ENCODE peak calls at places on chromosomes 4 and X, in six cellular contexts. F is IMR-90, R is tibial nerve, L is adrenal gland, J is uterus, B is vagina. S is an unnamed sample.

GRCh38 chrX:39728025-39728424 is 369.7 kb downstream of the BCOR start:
- DNase-seq in R (no peak), J (peak), F (peak), L (no peak), B (no peak), S (peak)

GRCh38 chrX:135632353-135632752 is 81.1 kb upstream of the CT45A1 start:
- DNase-seq in B (no peak), J (no peak), L (no peak), F (no peak), R (no peak), S (no peak)

GRCh38 chr4:80610845-80611244 is 275.3 kb downstream of the CFAP299 start:
- DNase-seq in B (no peak), F (peak), L (no peak), J (no peak), R (no peak), S (no peak)

GRCh38 chr4:31613946-31614623 is 893.9 kb downstream of the PCDH7 start:
- DNase-seq in F (no peak), L (no peak), J (no peak), R (no peak), B (no peak), S (no peak)

GRCh38 chr4:118774321-118774720 is 61.6 kb downstream of the SEC24D start:
- DNase-seq in L (no peak), F (no peak), B (no peak), J (no peak), R (no peak), S (no peak)

GRCh38 chr4:5424211-5424610 is 284.1 kb downstream of the EVC2 start:
- DNase-seq in B (peak), L (no peak), J (no peak), F (no peak), R (no peak), S (no peak)

GRCh38 chrX:65516756-65517155 is 17.8 kb downstream of the LAS1L start:
- DNase-seq in J (no peak), F (no peak), B (no peak), R (no peak), L (no peak), S (no peak)

GRCh38 chr4:90443231-90443630 is 316.0 kb downstream of the CCSER1 start:
- DNase-seq in B (no peak), F (no peak), J (no peak), L (no peak), R (no peak), S (no peak)

GRCh38 chr4:17968721-17969120 is 52.8 kb downstream of the LCORL start:
- DNase-seq in B (no peak), F (no peak), J (no peak), L (no peak), R (no peak), S (no peak)

GRCh38 chrX:83593634-83594294 is 85.7 kb downstream of the POU3F4 start:
- DNase-seq in J (no peak), F (no peak), B (no peak), L (no peak), R (no peak), S (no peak)

GRCh38 chrX:101417981-101418841 is 10.2 kb downstream of the HNRNPH2 start:
- DNase-seq in J (peak), F (no peak), R (peak), L (peak), B (no peak), S (peak)

GRCh38 chr4:6373541-6374410 is 98.6 kb downstream of the PPP2R2C start:
- DNase-seq in L (no peak), J (no peak), B (no peak), R (no peak), F (no peak), S (no peak)

GRCh38 chr4:125849869-125850268 is 535.1 kb downstream of the FAT4 start:
- DNase-seq in J (no peak), L (no peak), R (no peak), B (no peak), F (peak), S (no peak)

GRCh38 chr4:123871351-123871750 is 474.8 kb downstream of the SPRY1 start:
- DNase-seq in B (no peak), J (no peak), F (no peak), R (no peak), L (no peak), S (no peak)

GRCh38 chrX:48520455-48520854 is 1.2 kb upstream of the EBP start:
- DNase-seq in F (no peak), B (no peak), J (no peak), R (no peak), L (no peak), S (no peak)

GRCh38 chr4:129336457-129336856 is 240.5 kb downstream of the C4orf33 start:
- DNase-seq in J (no peak), B (no peak), L (no peak), R (no peak), F (no peak), S (no peak)

DNA sequence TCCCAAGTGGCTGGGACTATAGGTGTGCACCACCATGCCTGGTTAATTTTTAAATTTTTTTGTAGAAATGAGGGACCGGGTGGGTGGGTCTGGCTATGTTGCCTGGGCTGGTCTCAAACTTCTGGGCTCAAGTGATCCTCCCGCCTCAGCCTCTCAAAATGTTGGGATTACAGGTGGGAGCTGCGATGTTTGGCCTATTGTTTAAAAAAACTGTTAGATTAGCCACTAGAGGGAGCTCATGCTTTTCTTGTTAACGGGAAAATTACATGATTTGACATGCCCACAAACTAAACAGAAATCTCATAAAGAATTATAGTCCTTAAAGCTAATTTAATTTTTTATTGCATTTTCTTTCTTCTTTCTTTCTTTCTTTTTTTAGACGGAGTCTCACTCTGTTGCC is 5.0 kb upstream of the SDAD1 start:
- DNase-seq in F (peak), L (no peak), B (no peak), J (no peak), R (no peak), S (no peak)
- TF ChIP-seq CTCF in F (peak), L (peak), B (peak), J (peak), R (peak), S (no peak)

GRCh38 chr4:82744284-82744963 is 54.2 kb downstream of the SCD5 start:
- DNase-seq in F (no peak), R (no peak), B (no peak), J (no peak), L (no peak), S (peak)

GRCh38 chr4:82748781-82749504 is 49.7 kb downstream of the SCD5 start:
- DNase-seq in B (no peak), F (peak), J (no peak), L (no peak), R (no peak), S (no peak)

GRCh38 chr4:82748176-82748575 is 50.4 kb downstream of the SCD5 start:
- DNase-seq in R (no peak), L (no peak), B (no peak), F (peak), J (no peak), S (no peak)

GRCh38 chr4:82745173-82745842 is 53.3 kb downstream of the SCD5 start:
- DNase-seq in B (no peak), F (peak), J (no peak), R (no peak), L (no peak), S (no peak)

GRCh38 chr4:82746705-82747567 is 51.7 kb downstream of the SCD5 start:
- DNase-seq in R (no peak), L (no peak), F (no peak), J (no peak), B (no peak), S (no peak)
- TF ChIP-seq POLR2A in R (no peak), L (no peak), F (no peak), J (no peak), B (no peak), S (no peak)

DNA sequence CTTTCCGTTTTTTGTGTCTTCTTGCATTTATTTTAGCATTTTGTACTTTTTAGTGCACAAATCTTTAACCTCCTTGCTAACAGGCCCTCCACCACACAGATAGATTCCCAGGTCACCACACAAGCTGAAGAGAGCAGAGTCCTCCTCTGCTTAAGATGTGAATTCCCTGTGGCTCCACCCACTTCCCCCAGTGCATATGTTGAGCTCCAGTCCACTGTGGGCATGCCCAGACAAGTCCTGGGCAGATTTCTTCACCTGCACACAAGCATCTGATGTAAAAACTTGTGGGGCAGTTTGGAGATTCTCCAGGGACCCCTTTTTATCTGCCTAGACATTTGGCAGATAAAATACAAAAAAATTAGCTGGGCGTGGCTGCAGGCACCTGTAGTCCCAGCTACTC is 19.8 kb upstream of the PASD1 start:
- DNase-seq in R (no peak), J (no peak), F (no peak), L (no peak), B (no peak), S (no peak)
- TF ChIP-seq CTCF in R (no peak), J (no peak), F (no peak), L (no peak), B (no peak), S (no peak)

DNA sequence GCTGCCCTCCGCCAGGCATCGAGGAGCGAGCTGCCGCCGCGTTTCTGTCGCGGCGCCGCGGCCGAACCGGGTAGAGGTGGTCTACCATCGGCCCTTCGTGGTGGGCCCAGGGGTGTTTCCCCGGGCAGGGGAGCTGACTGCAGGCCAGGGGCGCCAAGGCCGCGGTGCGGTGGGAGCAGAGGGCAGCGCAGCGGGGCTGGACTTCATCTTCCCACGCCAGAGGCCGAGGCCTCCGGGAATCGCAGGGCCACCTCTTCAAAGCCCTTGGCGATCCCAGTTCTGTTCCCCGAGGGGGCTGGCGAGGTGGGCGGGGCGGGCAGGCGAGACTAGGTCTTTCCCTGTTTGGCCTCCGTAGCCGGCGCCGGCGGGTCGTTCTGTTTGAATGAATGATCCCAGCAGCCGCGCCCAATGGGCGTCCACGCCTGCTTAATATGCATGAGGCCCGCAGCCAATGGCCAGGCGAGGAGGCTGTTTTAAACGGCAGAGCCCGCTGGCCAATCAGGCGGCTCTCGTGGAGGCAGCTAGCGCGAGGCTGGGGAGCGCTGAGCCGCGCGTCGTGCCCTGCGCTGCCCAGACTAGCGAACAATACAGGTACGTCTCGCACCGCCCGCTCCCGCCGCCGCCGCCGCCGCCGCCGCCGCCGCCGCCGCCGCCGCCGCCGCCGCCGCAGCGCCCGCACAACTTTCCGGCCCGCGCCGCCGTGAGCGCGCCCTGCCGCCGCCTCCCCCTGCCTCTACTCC is at the start of gene HMGB3:
- DNase-seq in F (peak), J (peak), L (peak), B (no peak), R (peak), S (peak)
- TF ChIP-seq POLR2A in F (no peak), J (no peak), L (peak), B (peak), R (peak), S (no peak)